ENCODE peak calls at places on chromosomes 2 and 18, in five cellular contexts. B is PC-3, O is K562, G is GM23248, E is A673. C is an unnamed sample.

GRCh38 chr2:46268986-46269385 is 28.2 kb upstream of the EPAS1 start:
- DNase-seq in O (no peak), E (no peak), G (peak), B (no peak), C (no peak)

GRCh38 chr2:119711352-119711751 is 32.4 kb downstream of the TMEM177 start:
- DNase-seq in B (no peak), G (no peak), O (no peak), E (no peak), C (no peak)

GRCh38 chr2:104118889-104119288 is 735.0 kb upstream of the POU3F3 start:
- DNase-seq in G (no peak), E (no peak), O (no peak), B (no peak), C (peak)

GRCh38 chr2:196314780-196315179 is 143.4 kb upstream of the STK17B start:
- DNase-seq in O (no peak), G (peak), B (peak), E (no peak), C (no peak)

GRCh38 chr2:57552885-57553284 is 493.7 kb upstream of the VRK2 start:
- DNase-seq in E (no peak), O (no peak), G (peak), B (peak), C (no peak)

GRCh38 chr2:219207884-219208740 is 1.5 kb downstream of the ZFAND2B start:
- DNase-seq in O (no peak), E (peak), B (peak), G (peak), C (no peak)

GRCh38 chr2:72001937-72002690 is 145.5 kb downstream of the CYP26B1 start:
- DNase-seq in E (no peak), B (no peak), G (no peak), O (no peak), C (no peak)

GRCh38 chr2:18132697-18133096 is 254.2 kb downstream of the KCNS3 start:
- DNase-seq in E (peak), B (peak), O (no peak), G (peak), C (no peak)

GRCh38 chr2:48860391-48860790 is 104.9 kb upstream of the LHCGR start:
- DNase-seq in E (peak), B (no peak), O (no peak), G (peak), C (no peak)

GRCh38 chr2:29760008-29760407 is 161.4 kb downstream of the ALK start:
- DNase-seq in O (no peak), E (no peak), G (no peak), B (no peak), C (no peak)

GRCh38 chr2:127526940-127527804 is 883 bp upstream of the IWS1 start:
- DNase-seq in G (no peak), E (no peak), B (peak), O (no peak), C (peak)

GRCh38 chr2:215499330-215499729 is 63.5 kb upstream of the FN1 start:
- DNase-seq in O (no peak), B (no peak), G (peak), E (no peak), C (no peak)

GRCh38 chr2:68282814-68283812 is 30.8 kb upstream of the PPP3R1 start:
- DNase-seq in B (peak), E (peak), O (peak), G (peak), C (peak)

GRCh38 chr2:95277246-95277906 is 3.1 kb downstream of the PROM2 start:
- DNase-seq in G (peak), B (peak), E (peak), O (peak), C (peak)

GRCh38 chr2:160253440-160254296 is 53.6 kb upstream of the ITGB6 start:
- DNase-seq in E (no peak), O (no peak), G (peak), B (peak), C (no peak)

GRCh38 chr2:28408764-28409599 is 16.3 kb downstream of the FOSL2 start:
- DNase-seq in E (no peak), B (no peak), G (peak), O (no peak), C (no peak)

GRCh38 chr2:232668805-232669444 is 28.2 kb upstream of the GIGYF2 start:
- DNase-seq in O (no peak), B (peak), G (peak), E (peak), C (peak)

GRCh38 chr2:233447506-233448219 is 93.4 kb downstream of the DGKD start:
- DNase-seq in O (no peak), E (no peak), G (no peak), B (no peak), C (no peak)

GRCh38 chr2:150876201-150877085 is 385.2 kb downstream of the RBM43 start:
- DNase-seq in B (no peak), G (no peak), E (no peak), O (no peak), C (no peak)

GRCh38 chr2:29940706-29941105 is 19.3 kb upstream of the ALK start:
- DNase-seq in B (no peak), O (no peak), G (no peak), E (no peak), C (no peak)

GRCh38 chr2:216345846-216346245 is 26.4 kb downstream of the MARCHF4 start:
- DNase-seq in O (no peak), E (no peak), B (no peak), G (peak), C (no peak)

GRCh38 chr2:202429164-202429980 is 53.2 kb downstream of the BMPR2 start:
- DNase-seq in O (no peak), E (no peak), B (no peak), G (peak), C (no peak)

GRCh38 chr2:168449419-168449818 is 6.7 kb upstream of the CERS6 start:
- DNase-seq in E (no peak), O (no peak), B (no peak), G (no peak), C (no peak)

GRCh38 chr2:207083361-207084080 is 82.2 kb downstream of the KLF7 start:
- DNase-seq in O (no peak), G (peak), E (no peak), B (no peak), C (no peak)

GRCh38 chr2:174014699-174015070 is 49.5 kb upstream of the SP3 start:
- DNase-seq in E (no peak), O (no peak), G (peak), B (no peak), C (peak)

GRCh38 chr18:39366086-39366485 is 1800.5 kb upstream of the CELF4 start:
- DNase-seq in B (no peak), G (no peak), O (no peak), E (no peak), C (no peak)

DNA sequence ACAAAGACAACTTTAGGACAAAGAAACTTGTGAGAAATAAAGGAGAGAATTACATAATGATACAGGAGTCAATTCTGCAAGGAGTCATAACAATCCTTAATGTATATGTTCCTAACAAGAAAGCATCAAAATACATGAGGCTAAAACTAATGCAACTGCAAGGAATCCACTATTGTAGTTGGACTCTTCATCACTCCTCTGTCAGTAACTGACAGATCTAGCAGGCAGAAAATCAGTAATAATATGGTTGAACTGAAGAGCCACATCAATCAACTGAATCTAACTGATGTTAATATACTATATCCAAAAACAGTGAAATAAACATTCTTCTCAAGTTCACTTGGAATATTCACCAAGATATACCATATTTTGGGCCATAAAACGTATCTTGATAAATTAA is 1806.4 kb upstream of the CELF4 start:
- DNase-seq in G (no peak), O (no peak), B (no peak), E (no peak), C (no peak)
- TF ChIP-seq EZH2 in G (no peak), O (no peak), B (no peak), E (no peak), C (no peak)

GRCh38 chr2:42463570-42463969 is 30.2 kb downstream of the KCNG3 start:
- DNase-seq in E (no peak), B (no peak), G (no peak), O (no peak), C (no peak)
- TF ChIP-seq EZH2 in E (no peak), B (no peak), G (no peak), O (no peak), C (no peak)

GRCh38 chr18:68713791-68714190 is 1.1 kb downstream of the TMX3 start:
- DNase-seq in B (peak), O (no peak), G (peak), E (no peak), C (no peak)

GRCh38 chr18:68714707-68715496 is at the start of gene TMX3:
- DNase-seq in E (peak), B (peak), G (peak), O (peak), C (peak)

GRCh38 chr18:68714356-68714706 is 577 bp downstream of the TMX3 start:
- DNase-seq in E (peak), B (no peak), O (peak), G (no peak), C (peak)

DNA sequence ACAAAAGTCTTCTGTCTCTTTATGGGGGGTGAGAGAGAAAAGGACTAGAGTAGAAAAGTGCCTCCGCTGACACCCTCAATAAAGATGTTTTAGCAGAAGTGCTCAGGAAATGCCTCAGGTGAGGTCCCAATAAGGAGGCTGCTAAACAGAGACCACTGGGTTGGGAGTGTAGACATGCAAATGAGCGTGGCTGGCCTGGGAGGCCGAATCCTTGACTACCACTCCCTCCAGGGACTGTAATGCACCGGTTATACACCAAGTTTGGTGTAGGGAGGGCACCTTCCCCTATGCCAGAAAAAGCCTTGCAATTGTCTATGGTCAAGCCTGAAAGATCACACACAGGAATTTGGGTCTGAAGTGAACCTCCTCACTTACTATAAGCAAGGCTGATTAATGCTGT is 1.8 kb downstream of the TMX3 start:
- DNase-seq in B (no peak), O (no peak), E (no peak), G (no peak), C (peak)
- TF ChIP-seq EZH2 in B (no peak), O (no peak), E (no peak), G (no peak), C (no peak)

GRCh38 chr2:130368786-130369185 is 12.9 kb downstream of the PTPN18 start:
- DNase-seq in G (no peak), B (no peak), O (no peak), E (no peak), C (no peak)
- TF ChIP-seq EZH2 in G (no peak), B (no peak), O (no peak), E (no peak), C (no peak)

GRCh38 chr2:44802409-44803099 is 138.9 kb upstream of the SIX3 start:
- DNase-seq in G (no peak), E (peak), B (no peak), O (no peak), C (peak)
- TF ChIP-seq EZH2 in G (peak), E (no peak), B (no peak), O (peak), C (no peak)

GRCh38 chr2:134718956-134719814 is at the start of gene TMEM163:
- DNase-seq in E (no peak), B (peak), O (peak), G (peak), C (peak)
- TF ChIP-seq EZH2 in E (peak), B (no peak), O (no peak), G (peak), C (peak)

GRCh38 chr18:5894215-5894612 is 1.1 kb downstream of the TMEM200C start:
- DNase-seq in G (no peak), E (no peak), B (no peak), O (no peak), C (no peak)
- TF ChIP-seq EZH2 in G (no peak), E (peak), B (no peak), O (no peak), C (no peak)

GRCh38 chr2:176093889-176094232 is 1.3 kb downstream of the HOXD13 start:
- DNase-seq in B (no peak), E (no peak), G (no peak), O (no peak), C (no peak)
- TF ChIP-seq EZH2 in B (no peak), E (no peak), G (no peak), O (no peak), C (peak)

DNA sequence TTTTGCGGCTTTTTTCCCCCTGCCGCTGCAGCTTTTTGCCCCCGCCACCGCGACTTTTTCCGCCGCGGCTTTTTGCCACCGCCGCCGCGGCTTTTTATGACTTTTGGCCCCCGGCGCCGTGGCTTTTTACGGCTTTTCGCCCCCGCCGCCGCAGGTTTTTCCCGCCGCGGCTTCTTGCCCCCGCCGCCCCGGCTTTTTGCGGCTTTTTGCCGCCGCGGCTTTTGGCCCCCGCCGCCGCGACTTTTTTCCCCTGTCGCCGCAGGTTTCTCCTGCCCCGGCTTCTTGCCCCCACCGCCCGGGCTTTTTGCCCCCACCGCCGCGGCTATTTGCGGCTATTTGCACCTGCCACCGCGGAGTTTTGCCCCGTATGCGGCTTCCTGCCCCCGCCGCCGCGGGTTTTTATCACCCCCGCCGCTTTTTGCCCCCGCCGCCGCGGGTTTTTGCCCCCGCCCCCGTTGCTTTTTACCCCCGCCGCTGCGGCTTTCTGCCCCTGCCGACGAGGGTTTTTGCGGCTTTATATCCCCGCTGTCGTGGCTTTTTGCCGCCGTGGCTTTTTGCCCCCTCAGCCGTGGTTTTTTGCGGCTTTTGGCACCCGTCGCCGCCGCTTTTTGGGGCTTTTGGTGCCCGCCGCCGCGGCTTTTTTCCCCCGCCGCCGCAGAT is 2750.9 kb downstream of the RPIA start:
- DNase-seq in O (peak), G (peak), E (peak), B (peak), C (peak)
- TF ChIP-seq EZH2 in O (peak), G (peak), E (peak), B (peak), C (peak)

C was measured in GM23338.